ENCODE peak calls at places on chromosomes 3 and 15, in five cellular contexts. One of them, this sample, is unnamed. For H3K4me1, the result is how much of the 10 kb centered on the place peaks cover.

GRCh38 chr3:70740082-70740481 is 427.6 kb upstream of the MDFIC2 start:
- DNase-seq in neural progenitor cell: no peak
- DNase-seq in pancreas: no peak
- DNase-seq in psoas muscle: no peak
- DNase-seq in neuronal stem cell: no peak
- DNase-seq in this sample: no peak

GRCh38 chr3:126152931-126153694 is 27.3 kb downstream of the ALDH1L1 start:
- DNase-seq in neural progenitor cell: no peak
- DNase-seq in pancreas: peak
- DNase-seq in psoas muscle: no peak
- DNase-seq in neuronal stem cell: no peak
- DNase-seq in this sample: no peak

GRCh38 chr3:187978433-187979011 is 175.4 kb upstream of the LPP start:
- DNase-seq in neural progenitor cell: no peak
- DNase-seq in pancreas: no peak
- DNase-seq in psoas muscle: no peak
- DNase-seq in neuronal stem cell: no peak
- DNase-seq in this sample: no peak

GRCh38 chr3:10511809-10512494 is 6.6 kb upstream of the ATP2B2 start:
- DNase-seq in neural progenitor cell: no peak
- DNase-seq in pancreas: no peak
- DNase-seq in psoas muscle: no peak
- DNase-seq in neuronal stem cell: no peak
- DNase-seq in this sample: no peak

GRCh38 chr3:151169700-151170224 is 33.3 kb downstream of the GPR171 start:
- DNase-seq in neural progenitor cell: no peak
- DNase-seq in pancreas: no peak
- DNase-seq in psoas muscle: peak
- DNase-seq in neuronal stem cell: no peak
- DNase-seq in this sample: no peak

GRCh38 chr3:107855710-107856109 is 235.1 kb downstream of the CD47 start:
- DNase-seq in neural progenitor cell: peak
- DNase-seq in pancreas: no peak
- DNase-seq in psoas muscle: no peak
- DNase-seq in neuronal stem cell: no peak
- DNase-seq in this sample: peak

GRCh38 chr15:90099868-90100854 is 2.1 kb downstream of the IDH2 start:
- DNase-seq in neural progenitor cell: no peak
- DNase-seq in pancreas: no peak
- DNase-seq in psoas muscle: peak
- DNase-seq in neuronal stem cell: no peak
- DNase-seq in this sample: no peak

GRCh38 chr3:71135373-71136088 is 448.0 kb downstream of the FOXP1 start:
- DNase-seq in neural progenitor cell: no peak
- DNase-seq in pancreas: no peak
- DNase-seq in psoas muscle: no peak
- DNase-seq in neuronal stem cell: no peak
- DNase-seq in this sample: no peak

GRCh38 chr3:166071831-166072230 is 234.6 kb upstream of the BCHE start:
- DNase-seq in neural progenitor cell: no peak
- DNase-seq in pancreas: no peak
- DNase-seq in psoas muscle: no peak
- DNase-seq in neuronal stem cell: no peak
- DNase-seq in this sample: no peak

GRCh38 chr15:65827065-65827464 is 35.0 kb upstream of the DENND4A start:
- DNase-seq in neural progenitor cell: peak
- DNase-seq in pancreas: no peak
- DNase-seq in psoas muscle: no peak
- DNase-seq in neuronal stem cell: no peak
- DNase-seq in this sample: no peak

GRCh38 chr3:126104028-126104635 is 20.2 kb upstream of the SLC41A3 start:
- DNase-seq in neural progenitor cell: no peak
- DNase-seq in pancreas: no peak
- DNase-seq in psoas muscle: no peak
- DNase-seq in neuronal stem cell: no peak
- DNase-seq in this sample: no peak

GRCh38 chr15:40594429-40594836 is 384 bp downstream of the KNL1 start:
- DNase-seq in neural progenitor cell: peak
- DNase-seq in pancreas: peak
- DNase-seq in psoas muscle: peak
- DNase-seq in neuronal stem cell: no peak
- DNase-seq in this sample: peak

GRCh38 chr3:5360453-5360852 is 172.9 kb downstream of the EDEM1 start:
- DNase-seq in neural progenitor cell: no peak
- DNase-seq in pancreas: no peak
- DNase-seq in psoas muscle: no peak
- DNase-seq in neuronal stem cell: no peak
- DNase-seq in this sample: no peak

GRCh38 chr3:155321418-155321817 is 27.9 kb upstream of the STRIT1 start:
- DNase-seq in neural progenitor cell: no peak
- DNase-seq in pancreas: no peak
- DNase-seq in psoas muscle: no peak
- DNase-seq in neuronal stem cell: no peak
- DNase-seq in this sample: no peak

GRCh38 chr3:16026753-16027152 is 147.7 kb upstream of the GALNT15 start:
- DNase-seq in neural progenitor cell: no peak
- DNase-seq in pancreas: no peak
- DNase-seq in psoas muscle: no peak
- DNase-seq in neuronal stem cell: no peak
- DNase-seq in this sample: no peak

GRCh38 chr3:133506215-133506901 is 67.1 kb upstream of the CDV3 start:
- DNase-seq in neural progenitor cell: no peak
- DNase-seq in pancreas: no peak
- DNase-seq in psoas muscle: no peak
- DNase-seq in neuronal stem cell: no peak
- DNase-seq in this sample: no peak

GRCh38 chr3:45054196-45054857 is 28.2 kb downstream of the CLEC3B start:
- DNase-seq in neural progenitor cell: no peak
- DNase-seq in pancreas: no peak
- DNase-seq in psoas muscle: no peak
- DNase-seq in neuronal stem cell: no peak
- DNase-seq in this sample: no peak

GRCh38 chr3:127403795-127404194 is 115.9 kb upstream of the PRR20G start:
- DNase-seq in neural progenitor cell: no peak
- DNase-seq in pancreas: no peak
- DNase-seq in psoas muscle: no peak
- DNase-seq in neuronal stem cell: no peak
- DNase-seq in this sample: no peak

GRCh38 chr3:71090207-71090606 is 493.3 kb downstream of the FOXP1 start:
- DNase-seq in neural progenitor cell: no peak
- DNase-seq in pancreas: no peak
- DNase-seq in psoas muscle: no peak
- DNase-seq in neuronal stem cell: no peak
- DNase-seq in this sample: no peak

GRCh38 chr3:51967384-51968174 is at the start of gene PCBP4:
- DNase-seq in neural progenitor cell: peak
- DNase-seq in pancreas: peak
- DNase-seq in psoas muscle: peak
- DNase-seq in neuronal stem cell: no peak
- DNase-seq in this sample: no peak

GRCh38 chr3:198028718-198029117 is 68.7 kb downstream of the LMLN start:
- DNase-seq in neural progenitor cell: no peak
- DNase-seq in pancreas: no peak
- DNase-seq in psoas muscle: no peak
- DNase-seq in neuronal stem cell: no peak
- DNase-seq in this sample: no peak

GRCh38 chr15:68640791-68641331 is 62.1 kb downstream of the CORO2B start:
- DNase-seq in neural progenitor cell: no peak
- DNase-seq in pancreas: no peak
- DNase-seq in psoas muscle: no peak
- DNase-seq in neuronal stem cell: no peak
- DNase-seq in this sample: no peak

GRCh38 chr15:39573844-39574243 is 7.0 kb upstream of the THBS1 start:
- DNase-seq in neural progenitor cell: no peak
- DNase-seq in pancreas: no peak
- DNase-seq in psoas muscle: no peak
- DNase-seq in neuronal stem cell: no peak
- DNase-seq in this sample: no peak

GRCh38 chr15:67700023-67700422 is 125.3 kb upstream of the SKOR1 start:
- DNase-seq in neural progenitor cell: no peak
- DNase-seq in pancreas: no peak
- DNase-seq in psoas muscle: no peak
- DNase-seq in neuronal stem cell: no peak
- DNase-seq in this sample: no peak

GRCh38 chr3:37924453-37924852 is 62.8 kb downstream of the CTDSPL start:
- DNase-seq in neural progenitor cell: no peak
- DNase-seq in pancreas: no peak
- DNase-seq in psoas muscle: no peak
- DNase-seq in neuronal stem cell: no peak
- DNase-seq in this sample: no peak

GRCh38 chr15:99973351-99973750 is 240.1 kb upstream of the LYSMD4 start:
- DNase-seq in neural progenitor cell: no peak
- DNase-seq in pancreas: peak
- DNase-seq in psoas muscle: no peak
- DNase-seq in neuronal stem cell: no peak
- DNase-seq in this sample: no peak

GRCh38 chr15:92989469-92989868 is 89.3 kb downstream of the CHD2 start:
- DNase-seq in neural progenitor cell: no peak
- DNase-seq in pancreas: no peak
- DNase-seq in psoas muscle: no peak
- DNase-seq in neuronal stem cell: no peak
- DNase-seq in this sample: no peak

GRCh38 chr15:33154366-33155166 is 39.9 kb downstream of the FMN1 start:
- DNase-seq in neural progenitor cell: no peak
- DNase-seq in pancreas: no peak
- DNase-seq in psoas muscle: peak
- DNase-seq in neuronal stem cell: no peak
- DNase-seq in this sample: no peak

GRCh38 chr3:158273646-158274045 is 163.8 kb downstream of the RSRC1 start:
- DNase-seq in neural progenitor cell: no peak
- DNase-seq in pancreas: no peak
- DNase-seq in psoas muscle: no peak
- DNase-seq in neuronal stem cell: no peak
- DNase-seq in this sample: no peak

GRCh38 chr15:85541744-85542143 is 161.3 kb downstream of the AKAP13 start:
- DNase-seq in neural progenitor cell: no peak
- DNase-seq in pancreas: no peak
- DNase-seq in psoas muscle: no peak
- DNase-seq in neuronal stem cell: no peak
- DNase-seq in this sample: no peak

GRCh38 chr15:78055923-78056713 is 21.4 kb downstream of the TBC1D2B start:
- DNase-seq in neural progenitor cell: peak
- DNase-seq in pancreas: no peak
- DNase-seq in psoas muscle: no peak
- DNase-seq in neuronal stem cell: no peak
- DNase-seq in this sample: peak

GRCh38 chr15:78059110-78059839 is 18.2 kb downstream of the TBC1D2B start:
- DNase-seq in neural progenitor cell: no peak
- DNase-seq in pancreas: no peak
- DNase-seq in psoas muscle: no peak
- DNase-seq in neuronal stem cell: no peak
- DNase-seq in this sample: no peak

GRCh38 chr15:78058401-78058935 is 19.0 kb downstream of the TBC1D2B start:
- DNase-seq in neural progenitor cell: no peak
- DNase-seq in pancreas: no peak
- DNase-seq in psoas muscle: no peak
- DNase-seq in neuronal stem cell: no peak
- DNase-seq in this sample: no peak

GRCh38 chr15:78056714-78057269 is 20.7 kb downstream of the TBC1D2B start:
- DNase-seq in neural progenitor cell: no peak
- DNase-seq in pancreas: no peak
- DNase-seq in psoas muscle: no peak
- DNase-seq in neuronal stem cell: no peak
- DNase-seq in this sample: no peak

DNA sequence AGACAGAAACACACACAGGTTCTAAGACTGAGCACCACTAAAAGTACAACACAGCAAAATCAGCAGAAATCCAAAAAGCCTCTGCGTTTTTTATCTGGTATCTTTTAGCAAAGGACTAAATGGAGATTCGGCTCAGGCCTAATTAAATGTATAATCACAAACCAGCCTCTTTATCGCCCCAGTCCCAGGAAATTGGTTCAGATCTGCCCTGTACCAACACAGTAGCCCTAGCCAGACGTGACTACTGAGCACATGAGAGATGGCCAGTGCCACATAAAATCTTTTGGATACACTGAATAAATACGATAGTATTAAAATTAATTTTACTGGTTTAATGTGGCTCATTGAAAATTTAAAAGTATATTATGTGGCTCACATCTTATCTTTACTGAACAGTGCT is 19.7 kb downstream of the TBC1D2B start:
- DNase-seq in neural progenitor cell: no peak
- DNase-seq in pancreas: no peak
- DNase-seq in psoas muscle: no peak
- DNase-seq in neuronal stem cell: no peak
- DNase-seq in this sample: no peak
- H3K4me1 ChIP-seq in neural progenitor cell: under half
- H3K4me1 ChIP-seq in pancreas: under half
- H3K4me1 ChIP-seq in psoas muscle: half or more
- H3K4me1 ChIP-seq in neuronal stem cell: under half
- H3K4me1 ChIP-seq in this sample: under half

GRCh38 chr15:70505411-70505919 is 257.9 kb downstream of the UACA start:
- DNase-seq in neural progenitor cell: no peak
- DNase-seq in pancreas: no peak
- DNase-seq in psoas muscle: no peak
- DNase-seq in neuronal stem cell: no peak
- DNase-seq in this sample: peak
- H3K4me1 ChIP-seq in neural progenitor cell: under half
- H3K4me1 ChIP-seq in pancreas: under half
- H3K4me1 ChIP-seq in psoas muscle: under half
- H3K4me1 ChIP-seq in neuronal stem cell: under half
- H3K4me1 ChIP-seq in this sample: half or more

DNA sequence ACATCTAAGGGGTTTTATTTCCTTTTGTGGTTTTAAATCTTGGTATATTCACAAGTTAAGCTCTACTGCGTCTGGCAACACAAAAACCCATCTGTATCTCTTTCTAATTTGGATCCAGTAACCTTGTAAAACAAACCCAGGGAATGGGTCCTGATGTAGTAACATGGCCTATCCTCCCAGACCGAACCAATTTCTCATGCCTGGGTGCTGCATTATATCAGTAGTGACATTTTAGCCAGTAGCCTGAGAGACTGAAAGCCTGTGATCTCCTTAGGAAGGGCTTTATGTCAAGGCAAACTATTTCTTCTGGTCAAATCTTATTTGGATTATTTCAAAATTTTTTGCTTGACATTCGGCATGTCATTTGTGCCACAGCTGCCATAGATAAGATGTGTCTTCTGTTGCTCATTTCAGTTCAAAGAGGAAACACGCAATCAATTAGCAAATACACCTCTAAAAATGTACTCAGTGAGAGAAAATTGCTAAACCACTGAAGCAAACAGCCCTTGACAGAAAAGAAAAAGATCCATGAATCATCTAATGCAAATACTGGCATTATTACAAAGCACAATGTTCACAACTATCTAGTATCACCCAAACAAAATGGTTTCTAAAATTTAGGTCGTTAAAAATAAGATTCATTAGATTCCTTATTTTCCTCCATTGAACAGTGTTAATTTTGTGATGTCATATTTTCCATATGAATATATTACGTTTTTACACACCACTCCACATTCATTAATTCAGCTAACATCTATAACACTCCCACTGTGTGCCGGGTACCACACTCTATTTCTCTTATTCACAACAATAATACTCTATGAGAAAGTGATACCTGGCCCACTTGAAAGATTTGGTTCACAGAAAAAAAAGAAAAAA is 4.0 kb downstream of the NPTN start:
- DNase-seq in neural progenitor cell: no peak
- DNase-seq in pancreas: no peak
- DNase-seq in psoas muscle: no peak
- DNase-seq in neuronal stem cell: no peak
- DNase-seq in this sample: no peak
- H3K4me1 ChIP-seq in neural progenitor cell: under half
- H3K4me1 ChIP-seq in pancreas: under half
- H3K4me1 ChIP-seq in psoas muscle: half or more
- H3K4me1 ChIP-seq in neuronal stem cell: under half
- H3K4me1 ChIP-seq in this sample: half or more

GRCh38 chr3:14331273-14331672 is 71.1 kb upstream of the SLC6A6 start:
- DNase-seq in neural progenitor cell: no peak
- DNase-seq in pancreas: no peak
- DNase-seq in psoas muscle: no peak
- DNase-seq in neuronal stem cell: no peak
- DNase-seq in this sample: no peak
- H3K4me1 ChIP-seq in neural progenitor cell: under half
- H3K4me1 ChIP-seq in pancreas: under half
- H3K4me1 ChIP-seq in psoas muscle: under half
- H3K4me1 ChIP-seq in neuronal stem cell: under half
- H3K4me1 ChIP-seq in this sample: under half